ENCODE peak calls at places on chromosome 2, in five cellular contexts. Q, Z, W, I and T are unnamed samples.

GRCh38 chr2:88896971-88897370 is 205.5 kb downstream of the RPIA start:
- DNase-seq in Z (no peak), W (no peak), I (no peak), Q (no peak), T (no peak)

GRCh38 chr2:63681896-63682295 is 93.1 kb downstream of the MDH1 start:
- DNase-seq in I (no peak), Z (no peak), W (no peak), Q (no peak), T (no peak)

GRCh38 chr2:8644605-8645175 is 37.2 kb upstream of the ID2 start:
- DNase-seq in I (no peak), W (no peak), Q (no peak), Z (no peak), T (no peak)

GRCh38 chr2:37602702-37603101 is 68.7 kb downstream of the CDC42EP3 start:
- DNase-seq in W (no peak), I (no peak), Q (no peak), Z (no peak), T (no peak)

GRCh38 chr2:238502088-238502810 is 75.5 kb downstream of the ASB1 start:
- DNase-seq in W (no peak), Z (no peak), I (no peak), Q (no peak), T (no peak)

GRCh38 chr2:71212336-71212735 is 14.6 kb downstream of the PAIP2B start:
- DNase-seq in Q (peak), W (no peak), I (no peak), Z (no peak), T (no peak)

GRCh38 chr2:186101603-186102002 is 363.0 kb downstream of the FSIP2 start:
- DNase-seq in W (no peak), Q (no peak), I (no peak), Z (no peak), T (no peak)

GRCh38 chr2:160278889-160279196 is 78.8 kb upstream of the ITGB6 start:
- DNase-seq in W (no peak), Z (no peak), Q (no peak), I (peak), T (no peak)

GRCh38 chr2:209933499-209934458 is 68.7 kb upstream of the RPE start:
- DNase-seq in I (no peak), W (no peak), Z (peak), Q (peak), T (no peak)

GRCh38 chr2:80380767-80381166 is 76.2 kb upstream of the LRRTM1 start:
- DNase-seq in I (no peak), Z (no peak), Q (no peak), W (no peak), T (peak)

GRCh38 chr2:135909976-135910375 is 33.7 kb upstream of the MCM6 start:
- DNase-seq in Z (no peak), Q (no peak), I (no peak), W (no peak), T (no peak)

GRCh38 chr2:31266804-31267203 is 32.9 kb downstream of the EHD3 start:
- DNase-seq in Z (no peak), Q (no peak), W (no peak), I (peak), T (no peak)

GRCh38 chr2:65991864-65992554 is 442.9 kb upstream of the MEIS1 start:
- DNase-seq in Q (no peak), Z (no peak), I (no peak), W (no peak), T (no peak)

GRCh38 chr2:240196716-240197438 is 56.4 kb upstream of the OTOS start:
- DNase-seq in I (no peak), W (no peak), Z (no peak), Q (no peak), T (no peak)

GRCh38 chr2:9617749-9618148 is 13.0 kb downstream of the YWHAQ start:
- DNase-seq in Q (no peak), I (no peak), W (no peak), Z (no peak), T (no peak)

GRCh38 chr2:230600881-230601280 is 111.8 kb upstream of the CAB39 start:
- DNase-seq in I (no peak), Z (no peak), W (no peak), Q (no peak), T (no peak)